ENCODE peak calls at places on chromosome 16, in ten cellular contexts. D, K, Y, H, M, A, L, R, W and T are unnamed samples. For H3K4me1 and H3K9me3, the result is how much of the 10 kb centered on the place peaks cover.

GRCh38 chr16:79278506-79278905 is 322.0 kb downstream of the MAF start:
- DNase-seq in D (no peak), K (no peak), Y (no peak), H (peak), M (no peak), A (no peak), L (no peak), R (no peak), W (peak), T (peak)

GRCh38 chr16:86077243-86077940 is 178.4 kb downstream of the IRF8 start:
- DNase-seq in D (no peak), K (no peak), Y (no peak), H (no peak), M (peak), A (no peak), L (no peak), R (no peak), W (no peak), T (no peak)

GRCh38 chr16:24996731-24997130 is 18.4 kb downstream of the ARHGAP17 start:
- DNase-seq in D (no peak), K (no peak), Y (no peak), H (no peak), M (no peak), A (no peak), L (no peak), R (no peak), W (no peak), T (no peak)

GRCh38 chr16:87350031-87350430 is 32.8 kb upstream of the C16orf95 start:
- DNase-seq in D (no peak), K (no peak), Y (no peak), H (no peak), M (no peak), A (no peak), L (no peak), R (no peak), W (no peak), T (no peak)

GRCh38 chr16:53056528-53056881 is 1.7 kb downstream of the CHD9 start:
- DNase-seq in D (no peak), K (peak), Y (peak), H (peak), M (no peak), A (no peak), L (peak), R (no peak), W (no peak), T (no peak)

GRCh38 chr16:67987460-67988160 is 7.3 kb upstream of the DPEP3 start:
- DNase-seq in D (no peak), K (no peak), Y (no peak), H (no peak), M (no peak), A (no peak), L (peak), R (no peak), W (no peak), T (no peak)

GRCh38 chr16:84056933-84057332 is 14.3 kb upstream of the SLC38A8 start:
- DNase-seq in D (no peak), K (no peak), Y (no peak), H (no peak), M (no peak), A (no peak), L (no peak), R (no peak), W (no peak), T (no peak)

GRCh38 chr16:85716016-85716679 is 27.4 kb upstream of the GINS2 start:
- DNase-seq in D (no peak), K (no peak), Y (no peak), H (no peak), M (no peak), A (no peak), L (no peak), R (no peak), W (no peak), T (no peak)

GRCh38 chr16:4926928-4927327 is 10.0 kb downstream of the PPL start:
- DNase-seq in D (no peak), K (no peak), Y (no peak), H (no peak), M (no peak), A (no peak), L (no peak), R (no peak), W (no peak), T (no peak)

GRCh38 chr16:14462811-14463210 is 167.2 kb downstream of the PARN start:
- DNase-seq in D (no peak), K (no peak), Y (no peak), H (no peak), M (no peak), A (no peak), L (peak), R (no peak), W (no peak), T (no peak)

GRCh38 chr16:79862601-79863000 is 262.1 kb upstream of the MAF start:
- DNase-seq in D (no peak), K (no peak), Y (no peak), H (no peak), M (no peak), A (no peak), L (no peak), R (no peak), W (no peak), T (no peak)

GRCh38 chr16:83925957-83926725 is 26.9 kb upstream of the OSGIN1 start:
- DNase-seq in D (no peak), K (no peak), Y (no peak), H (no peak), M (peak), A (no peak), L (no peak), R (no peak), W (no peak), T (no peak)

GRCh38 chr16:84740596-84741071 is 40.8 kb downstream of the USP10 start:
- DNase-seq in D (no peak), K (peak), Y (no peak), H (no peak), M (no peak), A (no peak), L (no peak), R (no peak), W (no peak), T (no peak)

GRCh38 chr16:23534868-23535860 is 22.0 kb downstream of the EARS2 start:
- DNase-seq in D (no peak), K (no peak), Y (no peak), H (no peak), M (no peak), A (no peak), L (peak), R (no peak), W (no peak), T (no peak)

GRCh38 chr16:69405757-69406156 is 18.7 kb upstream of the CYB5B start:
- DNase-seq in D (no peak), K (no peak), Y (no peak), H (no peak), M (no peak), A (no peak), L (no peak), R (no peak), W (no peak), T (no peak)

GRCh38 chr16:49345829-49346228 is 27.8 kb upstream of the C16orf78 start:
- DNase-seq in D (peak), K (no peak), Y (no peak), H (peak), M (no peak), A (no peak), L (no peak), R (peak), W (no peak), T (no peak)

GRCh38 chr16:72932050-72932449 is 115.9 kb downstream of the ZFHX3 start:
- DNase-seq in D (no peak), K (no peak), Y (no peak), H (no peak), M (no peak), A (no peak), L (no peak), R (no peak), W (no peak), T (no peak)

GRCh38 chr16:72934661-72935403 is 113.1 kb downstream of the ZFHX3 start:
- DNase-seq in D (no peak), K (peak), Y (no peak), H (no peak), M (no peak), A (no peak), L (peak), R (no peak), W (no peak), T (no peak)

GRCh38 chr16:72935896-72936295 is 112.0 kb downstream of the ZFHX3 start:
- DNase-seq in D (peak), K (no peak), Y (no peak), H (no peak), M (no peak), A (no peak), L (no peak), R (no peak), W (no peak), T (no peak)

GRCh38 chr16:72936408-72936807 is 111.5 kb downstream of the ZFHX3 start:
- DNase-seq in D (no peak), K (no peak), Y (no peak), H (no peak), M (no peak), A (no peak), L (no peak), R (no peak), W (no peak), T (no peak)

DNA sequence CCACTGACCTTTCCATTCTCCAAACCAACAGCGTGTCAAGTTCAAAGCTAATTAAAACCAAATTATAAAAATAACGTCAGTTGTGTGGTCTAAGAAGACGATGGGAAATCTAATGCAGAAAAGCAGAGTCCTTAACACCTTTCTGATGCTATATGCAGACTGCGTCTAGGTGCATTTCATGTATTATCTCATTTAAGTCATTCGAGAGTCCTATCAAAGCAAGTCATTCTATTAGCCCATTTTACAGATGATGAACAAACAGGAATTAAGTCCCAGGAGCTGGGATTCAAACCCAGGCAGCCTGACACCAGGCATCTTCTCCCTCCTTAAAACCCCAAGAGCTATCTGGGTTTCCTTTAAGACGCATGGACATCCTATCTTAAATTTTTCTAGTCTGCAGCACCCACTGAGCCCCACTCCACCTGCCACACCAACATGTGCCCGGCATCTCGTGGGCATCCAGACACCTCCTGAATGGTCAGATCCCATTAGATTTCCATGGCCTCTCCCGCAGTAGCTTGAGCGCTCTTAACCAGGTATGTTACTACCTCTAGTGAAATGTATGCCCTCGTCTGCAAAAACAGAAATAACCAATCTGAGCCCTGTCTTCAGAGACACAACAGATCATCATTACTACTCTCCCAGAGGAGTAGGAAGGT is 115.1 kb downstream of the ZFHX3 start:
- DNase-seq in D (no peak), K (no peak), Y (no peak), H (no peak), M (no peak), A (no peak), L (no peak), R (no peak), W (no peak), T (no peak)
- H3K4me1 ChIP-seq in D (under half), K (under half), Y (under half), H (under half), M (under half), A (half or more), L (under half), R (under half), W (under half), T (under half)

GRCh38 chr16:88784074-88784855 is 755 bp downstream of the PIEZO1 start:
- DNase-seq in D (peak), K (peak), Y (peak), H (peak), M (peak), A (peak), L (peak), R (no peak), W (peak), T (no peak)

GRCh38 chr16:88784856-88785105 is 239 bp downstream of the PIEZO1 start:
- DNase-seq in D (no peak), K (no peak), Y (no peak), H (no peak), M (no peak), A (no peak), L (no peak), R (no peak), W (no peak), T (no peak)

GRCh38 chr16:88781140-88782077 is 3.6 kb downstream of the PIEZO1 start:
- DNase-seq in D (no peak), K (no peak), Y (no peak), H (peak), M (peak), A (no peak), L (no peak), R (no peak), W (peak), T (peak)

GRCh38 chr16:88783391-88784073 is 1.5 kb downstream of the PIEZO1 start:
- DNase-seq in D (no peak), K (peak), Y (no peak), H (peak), M (peak), A (peak), L (peak), R (no peak), W (no peak), T (no peak)

DNA sequence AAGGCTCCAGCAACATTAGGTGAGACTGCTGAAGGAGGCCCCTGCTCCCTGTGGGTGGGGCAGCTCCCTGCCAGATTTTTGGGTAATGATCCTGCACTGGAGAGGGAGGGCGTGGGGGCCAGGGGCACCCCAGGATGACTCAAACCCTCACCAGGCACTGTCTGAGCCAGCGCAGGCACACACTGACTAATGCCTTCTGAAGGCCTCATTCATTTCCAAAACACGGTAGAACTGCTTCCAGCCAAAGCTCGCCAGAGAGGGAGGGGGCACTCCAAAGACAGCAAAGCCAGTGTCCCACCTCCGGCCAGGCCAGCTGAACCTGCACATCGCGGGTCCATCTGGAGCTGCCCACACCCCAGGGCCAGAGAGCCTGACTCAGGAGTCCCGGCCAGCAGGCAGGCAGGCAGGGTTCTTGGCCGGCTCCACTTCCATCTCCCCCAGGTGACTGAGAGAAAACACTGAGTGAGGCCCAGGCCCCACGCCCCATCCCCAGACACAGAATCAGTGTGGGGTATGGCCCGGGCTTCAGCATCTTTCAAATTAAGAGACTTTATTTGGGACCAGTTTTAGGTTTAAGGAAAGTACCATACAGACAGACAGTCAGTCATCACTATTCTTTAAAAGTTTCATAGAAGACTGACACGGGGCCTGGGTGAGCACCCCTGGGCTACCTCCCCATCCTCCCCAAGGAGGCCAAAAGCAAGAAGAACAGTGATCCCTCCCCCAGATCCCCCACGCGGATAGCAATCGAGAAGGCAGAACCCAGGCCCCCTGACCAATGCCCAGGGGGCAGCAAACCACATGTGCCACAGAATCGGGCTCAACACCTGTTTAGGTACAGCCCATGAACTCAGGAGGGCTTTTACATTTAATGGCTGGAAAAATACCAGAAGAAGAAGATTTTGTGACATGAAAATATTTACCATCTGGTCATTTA is 2.3 kb downstream of the PIEZO1 start:
- DNase-seq in D (no peak), K (peak), Y (no peak), H (peak), M (no peak), A (no peak), L (peak), R (no peak), W (peak), T (no peak)
- H3K4me3 ChIP-seq in D (no peak), K (peak), Y (no peak), H (peak), M (peak), A (peak), L (peak), R (no peak), W (no peak), T (peak)

GRCh38 chr16:62648256-62648655 is 612.0 kb upstream of the CDH8 start:
- DNase-seq in D (no peak), K (no peak), Y (no peak), H (no peak), M (no peak), A (no peak), L (no peak), R (no peak), W (no peak), T (no peak)
- H3K9me3 ChIP-seq in D (under half), K (under half), Y (under half), H (under half), M (under half), A (half or more), L (under half), R (under half), W (under half), T (under half)

GRCh38 chr16:57266531-57267268 is 17.8 kb downstream of the PLLP start:
- DNase-seq in D (no peak), K (no peak), Y (no peak), H (no peak), M (no peak), A (peak), L (peak), R (no peak), W (peak), T (no peak)
- H3K4me1 ChIP-seq in D (under half), K (under half), Y (under half), H (under half), M (under half), A (half or more), L (under half), R (under half), W (half or more), T (under half)

GRCh38 chr16:29818082-29818481 is 2.1 kb downstream of the PAGR1 start:
- DNase-seq in D (no peak), K (no peak), Y (no peak), H (no peak), M (no peak), A (no peak), L (no peak), R (no peak), W (no peak), T (no peak)

GRCh38 chr16:29819506-29819905 is 756 bp upstream of the MVP start:
- DNase-seq in D (no peak), K (no peak), Y (no peak), H (no peak), M (peak), A (no peak), L (no peak), R (no peak), W (no peak), T (no peak)

GRCh38 chr16:29821663-29822115 is 1.4 kb downstream of the MVP start:
- DNase-seq in D (no peak), K (peak), Y (no peak), H (no peak), M (no peak), A (peak), L (peak), R (no peak), W (no peak), T (no peak)

GRCh38 chr16:29820730-29821662 is 734 bp downstream of the MVP start:
- DNase-seq in D (no peak), K (peak), Y (no peak), H (no peak), M (peak), A (peak), L (no peak), R (no peak), W (peak), T (peak)

DNA sequence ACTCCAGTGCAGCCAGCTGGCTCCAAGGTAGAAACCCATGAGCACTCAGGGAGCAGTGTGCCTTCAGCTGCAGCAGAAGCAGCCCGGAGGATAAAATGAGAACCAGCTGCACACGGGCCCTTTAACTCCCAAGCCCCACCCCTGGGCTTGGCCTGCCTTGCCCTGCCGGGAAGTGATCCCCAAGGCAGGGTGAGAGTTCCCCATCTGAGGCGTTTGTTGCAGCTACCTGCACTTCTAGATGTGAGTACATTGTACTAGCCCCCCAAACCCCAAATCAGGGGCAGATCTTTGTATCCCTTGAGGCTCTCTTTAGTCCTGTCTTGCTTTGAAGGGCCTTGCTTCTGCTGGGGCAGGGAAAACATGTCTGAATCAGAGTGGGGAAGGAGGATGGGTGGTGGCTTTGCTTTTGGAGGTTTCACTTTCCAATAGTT is at the start of gene MVP:
- DNase-seq in D (no peak), K (peak), Y (peak), H (peak), M (peak), A (peak), L (peak), R (no peak), W (peak), T (peak)
- H3K4me3 ChIP-seq in D (peak), K (peak), Y (peak), H (peak), M (peak), A (peak), L (peak), R (no peak), W (peak), T (peak)

DNA sequence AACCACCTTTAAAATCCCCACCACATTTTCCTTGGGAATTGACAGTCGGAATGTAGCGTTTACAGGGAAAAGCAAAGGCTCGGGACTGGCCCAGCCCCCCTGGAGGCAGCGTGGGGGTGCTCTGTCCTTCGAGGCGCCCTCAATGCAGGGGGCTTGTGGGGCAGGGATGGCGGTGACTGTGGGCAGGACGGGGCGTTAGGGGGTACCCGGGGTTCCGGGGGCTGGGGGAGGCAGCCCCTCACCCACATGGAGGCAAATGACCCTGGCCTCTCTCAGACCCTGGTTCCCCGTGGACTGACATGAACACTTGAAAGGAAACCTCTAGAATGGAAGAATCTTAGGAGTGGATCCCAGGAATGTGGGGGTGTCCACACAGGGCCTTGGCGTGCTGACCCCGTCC is 78.4 kb upstream of the GNG13 start:
- DNase-seq in D (no peak), K (no peak), Y (no peak), H (no peak), M (no peak), A (no peak), L (no peak), R (no peak), W (no peak), T (no peak)
- H3K9me3 ChIP-seq in D (under half), K (under half), Y (under half), H (under half), M (under half), A (under half), L (under half), R (under half), W (under half), T (under half)

GRCh38 chr16:17277981-17278381 is 192.8 kb downstream of the XYLT1 start:
- DNase-seq in D (peak), K (peak), Y (no peak), H (peak), M (no peak), A (peak), L (no peak), R (no peak), W (peak), T (no peak)
- H3K4me1 ChIP-seq in D (under half), K (under half), Y (under half), H (half or more), M (under half), A (under half), L (under half), R (under half), W (under half), T (under half)

GRCh38 chr16:88576307-88576706 is 6.1 kb downstream of the ZC3H18 start:
- DNase-seq in D (no peak), K (no peak), Y (no peak), H (no peak), M (no peak), A (no peak), L (no peak), R (no peak), W (no peak), T (no peak)
- H3K4me3 ChIP-seq in D (no peak), K (no peak), Y (no peak), H (no peak), M (no peak), A (no peak), L (no peak), R (no peak), W (no peak), T (no peak)